ENCODE peak calls at places on chromosomes 7 and 10, in seven cellular contexts. One of them, this sample, is unnamed.

GRCh38 chr10:82980321-82980720 is 1105.3 kb downstream of the NRG3 start:
- DNase-seq in stimulated activated CD4-positive, alpha-beta T cell treated with anti-CD3 and anti-CD28 coated beads, Interleukin-12 subunit alpha, Interleukin-12 subunit beta, amount 100 ng/mL, for 4 hours: no peak
- DNase-seq in ovary: no peak
- DNase-seq in activated CD8-positive, alpha-beta memory T cell treated with anti-CD3 and anti-CD28 coated beads for 48 hours: no peak
- DNase-seq in T-helper 9 cell: no peak
- DNase-seq in AG04449: no peak
- DNase-seq in T-helper 2 cell: no peak
- DNase-seq in this sample: no peak

GRCh38 chr10:32332299-32332750 is 14.6 kb downstream of the EPC1 start:
- DNase-seq in ovary: no peak
- DNase-seq in T-helper 9 cell: peak
- DNase-seq in T-helper 2 cell: peak
- DNase-seq in AG04449: no peak
- DNase-seq in stimulated activated CD4-positive, alpha-beta T cell treated with anti-CD3 and anti-CD28 coated beads, Interleukin-12 subunit alpha, Interleukin-12 subunit beta, amount 100 ng/mL, for 4 hours: peak
- DNase-seq in activated CD8-positive, alpha-beta memory T cell treated with anti-CD3 and anti-CD28 coated beads for 48 hours: peak
- DNase-seq in this sample: peak

GRCh38 chr7:140726304-140726703 is 29.8 kb downstream of the NDUFB2 start:
- DNase-seq in T-helper 2 cell: no peak
- DNase-seq in activated CD8-positive, alpha-beta memory T cell treated with anti-CD3 and anti-CD28 coated beads for 48 hours: no peak
- DNase-seq in stimulated activated CD4-positive, alpha-beta T cell treated with anti-CD3 and anti-CD28 coated beads, Interleukin-12 subunit alpha, Interleukin-12 subunit beta, amount 100 ng/mL, for 4 hours: no peak
- DNase-seq in AG04449: no peak
- DNase-seq in ovary: no peak
- DNase-seq in T-helper 9 cell: no peak
- DNase-seq in this sample: peak

GRCh38 chr7:69510114-69510513 is 88.2 kb upstream of the AUTS2 start:
- DNase-seq in activated CD8-positive, alpha-beta memory T cell treated with anti-CD3 and anti-CD28 coated beads for 48 hours: no peak
- DNase-seq in ovary: no peak
- DNase-seq in T-helper 9 cell: no peak
- DNase-seq in stimulated activated CD4-positive, alpha-beta T cell treated with anti-CD3 and anti-CD28 coated beads, Interleukin-12 subunit alpha, Interleukin-12 subunit beta, amount 100 ng/mL, for 4 hours: no peak
- DNase-seq in AG04449: no peak
- DNase-seq in T-helper 2 cell: no peak
- DNase-seq in this sample: peak

GRCh38 chr7:45384499-45384898 is 189.7 kb upstream of the ADCY1 start:
- DNase-seq in T-helper 9 cell: no peak
- DNase-seq in ovary: no peak
- DNase-seq in stimulated activated CD4-positive, alpha-beta T cell treated with anti-CD3 and anti-CD28 coated beads, Interleukin-12 subunit alpha, Interleukin-12 subunit beta, amount 100 ng/mL, for 4 hours: no peak
- DNase-seq in T-helper 2 cell: no peak
- DNase-seq in activated CD8-positive, alpha-beta memory T cell treated with anti-CD3 and anti-CD28 coated beads for 48 hours: no peak
- DNase-seq in AG04449: no peak
- DNase-seq in this sample: no peak

GRCh38 chr7:24812313-24812945 is 55.2 kb upstream of the GSDME start:
- DNase-seq in T-helper 2 cell: peak
- DNase-seq in AG04449: no peak
- DNase-seq in ovary: peak
- DNase-seq in T-helper 9 cell: peak
- DNase-seq in activated CD8-positive, alpha-beta memory T cell treated with anti-CD3 and anti-CD28 coated beads for 48 hours: no peak
- DNase-seq in stimulated activated CD4-positive, alpha-beta T cell treated with anti-CD3 and anti-CD28 coated beads, Interleukin-12 subunit alpha, Interleukin-12 subunit beta, amount 100 ng/mL, for 4 hours: peak
- DNase-seq in this sample: peak

GRCh38 chr10:102410427-102411073 is 8.0 kb downstream of the PSD start:
- DNase-seq in T-helper 9 cell: no peak
- DNase-seq in stimulated activated CD4-positive, alpha-beta T cell treated with anti-CD3 and anti-CD28 coated beads, Interleukin-12 subunit alpha, Interleukin-12 subunit beta, amount 100 ng/mL, for 4 hours: peak
- DNase-seq in AG04449: no peak
- DNase-seq in activated CD8-positive, alpha-beta memory T cell treated with anti-CD3 and anti-CD28 coated beads for 48 hours: no peak
- DNase-seq in ovary: peak
- DNase-seq in T-helper 2 cell: no peak
- DNase-seq in this sample: no peak

GRCh38 chr10:42769653-42770052 is 12.9 kb upstream of the BMS1 start:
- DNase-seq in T-helper 2 cell: no peak
- DNase-seq in T-helper 9 cell: no peak
- DNase-seq in ovary: no peak
- DNase-seq in AG04449: no peak
- DNase-seq in activated CD8-positive, alpha-beta memory T cell treated with anti-CD3 and anti-CD28 coated beads for 48 hours: no peak
- DNase-seq in stimulated activated CD4-positive, alpha-beta T cell treated with anti-CD3 and anti-CD28 coated beads, Interleukin-12 subunit alpha, Interleukin-12 subunit beta, amount 100 ng/mL, for 4 hours: no peak
- DNase-seq in this sample: no peak

GRCh38 chr10:131081386-131081785 is 230.1 kb downstream of the TCERG1L start:
- DNase-seq in AG04449: no peak
- DNase-seq in ovary: peak
- DNase-seq in T-helper 9 cell: no peak
- DNase-seq in T-helper 2 cell: no peak
- DNase-seq in activated CD8-positive, alpha-beta memory T cell treated with anti-CD3 and anti-CD28 coated beads for 48 hours: no peak
- DNase-seq in stimulated activated CD4-positive, alpha-beta T cell treated with anti-CD3 and anti-CD28 coated beads, Interleukin-12 subunit alpha, Interleukin-12 subunit beta, amount 100 ng/mL, for 4 hours: no peak
- DNase-seq in this sample: no peak

GRCh38 chr7:42552227-42552626 is 315.2 kb upstream of the GLI3 start:
- DNase-seq in AG04449: no peak
- DNase-seq in ovary: no peak
- DNase-seq in activated CD8-positive, alpha-beta memory T cell treated with anti-CD3 and anti-CD28 coated beads for 48 hours: no peak
- DNase-seq in stimulated activated CD4-positive, alpha-beta T cell treated with anti-CD3 and anti-CD28 coated beads, Interleukin-12 subunit alpha, Interleukin-12 subunit beta, amount 100 ng/mL, for 4 hours: no peak
- DNase-seq in T-helper 2 cell: no peak
- DNase-seq in T-helper 9 cell: no peak
- DNase-seq in this sample: no peak

GRCh38 chr10:96395931-96396877 is 37.4 kb upstream of the OPALIN start:
- DNase-seq in ovary: peak
- DNase-seq in T-helper 2 cell: peak
- DNase-seq in stimulated activated CD4-positive, alpha-beta T cell treated with anti-CD3 and anti-CD28 coated beads, Interleukin-12 subunit alpha, Interleukin-12 subunit beta, amount 100 ng/mL, for 4 hours: peak
- DNase-seq in T-helper 9 cell: peak
- DNase-seq in AG04449: no peak
- DNase-seq in activated CD8-positive, alpha-beta memory T cell treated with anti-CD3 and anti-CD28 coated beads for 48 hours: peak
- DNase-seq in this sample: peak

GRCh38 chr7:18445916-18446520 is 49.5 kb upstream of the HDAC9 start:
- DNase-seq in stimulated activated CD4-positive, alpha-beta T cell treated with anti-CD3 and anti-CD28 coated beads, Interleukin-12 subunit alpha, Interleukin-12 subunit beta, amount 100 ng/mL, for 4 hours: no peak
- DNase-seq in activated CD8-positive, alpha-beta memory T cell treated with anti-CD3 and anti-CD28 coated beads for 48 hours: no peak
- DNase-seq in ovary: no peak
- DNase-seq in T-helper 2 cell: no peak
- DNase-seq in T-helper 9 cell: no peak
- DNase-seq in AG04449: no peak
- DNase-seq in this sample: peak

This sample was measured in SJCRH30.